ENCODE peak calls at places on chromosomes 16 and 17, in four cellular contexts. F is dorsolateral prefrontal cortex, C is RWPE1, Z is psoas muscle. S is an unnamed sample.

GRCh38 chr17:17842111-17842876 is 5.5 kb upstream of the SREBF1 start:
- DNase-seq in F (no peak), C (no peak), Z (no peak), S (no peak)

GRCh38 chr16:68994324-68994723 is 111.1 kb upstream of the HAS3 start:
- DNase-seq in F (no peak), C (no peak), Z (no peak), S (no peak)

GRCh38 chr17:40168262-40168832 is 8.9 kb upstream of the RAPGEFL1 start:
- DNase-seq in F (no peak), C (peak; percentile 62), Z (no peak), S (peak; percentile 46)

GRCh38 chr16:56369202-56369601 is 56.1 kb downstream of the AMFR start:
- DNase-seq in F (no peak), C (no peak), Z (no peak), S (no peak)

GRCh38 chr17:72089453-72089987 is 31.3 kb upstream of the SOX9 start:
- DNase-seq in F (no peak), C (no peak), Z (no peak), S (no peak)

GRCh38 chr17:50908860-50909764 is 43.0 kb upstream of the TOB1 start:
- DNase-seq in F (no peak), C (no peak), Z (peak; percentile 57), S (no peak)

GRCh38 chr17:36463916-36464764 is 22.3 kb upstream of the ZNHIT3 start:
- DNase-seq in F (peak; percentile 76), C (peak; percentile 94), Z (peak; percentile 53), S (peak; percentile 60)

GRCh38 chr16:87464691-87465300 is 28.0 kb downstream of the ZCCHC14 start:
- DNase-seq in F (peak; percentile 65), C (peak; percentile 57), Z (peak; percentile 73), S (peak; percentile 88)

GRCh38 chr17:327971-328370 is 24.6 kb downstream of the RPH3AL start:
- DNase-seq in F (peak; percentile 30), C (no peak), Z (no peak), S (no peak)

GRCh38 chr17:55577011-55577586 is 65.8 kb upstream of the SMIM36 start:
- DNase-seq in F (no peak), C (no peak), Z (no peak), S (peak; percentile 77)

GRCh38 chr17:45643591-45643990 is 140.5 kb upstream of the CRHR1 start:
- DNase-seq in F (no peak), C (no peak), Z (no peak), S (no peak)

GRCh38 chr17:81927145-81927652 is 336 bp downstream of the MAFG start:
- DNase-seq in F (no peak), C (no peak), Z (no peak), S (no peak)

GRCh38 chr17:72977768-72978417 is 114.6 kb downstream of the SLC39A11 start:
- DNase-seq in F (no peak), C (no peak), Z (no peak), S (no peak)

GRCh38 chr16:12470311-12471229 is 333.1 kb downstream of the CPPED1 start:
- DNase-seq in F (no peak), C (no peak), Z (peak; percentile 40), S (no peak)

GRCh38 chr17:46060461-46060860 is 61.4 kb downstream of the STH start:
- DNase-seq in F (no peak), C (no peak), Z (no peak), S (no peak)

GRCh38 chr17:49482144-49482817 is 12.8 kb upstream of the NGFR start:
- DNase-seq in F (no peak), C (no peak), Z (no peak), S (peak; percentile 7)

GRCh38 chr17:67019809-67020208 is 24.5 kb upstream of the CACNG1 start:
- DNase-seq in F (no peak), C (no peak), Z (no peak), S (no peak)

GRCh38 chr16:30009990-30010816 is 624 bp downstream of the DOC2A start:
- DNase-seq in F (no peak), C (no peak), Z (no peak), S (no peak)

GRCh38 chr17:67441052-67441738 is 64.1 kb downstream of the PITPNC1 start:
- DNase-seq in F (peak; percentile 49), C (peak; percentile 8), Z (peak; percentile 19), S (peak; percentile 88)

GRCh38 chr17:80731255-80731840 is 186.7 kb downstream of the RPTOR start:
- DNase-seq in F (no peak), C (no peak), Z (no peak), S (no peak)

GRCh38 chr17:38325221-38325851 is 18.4 kb downstream of the GPR179 start:
- DNase-seq in F (no peak), C (no peak), Z (no peak), S (no peak)

GRCh38 chr16:16154292-16154951 is 68.9 kb downstream of the ABCC6 start:
- DNase-seq in F (no peak), C (no peak), Z (no peak), S (no peak)

GRCh38 chr17:48071654-48072053 is 23.5 kb downstream of the NFE2L1 start:
- DNase-seq in F (no peak), C (no peak), Z (no peak), S (no peak)

GRCh38 chr17:50169121-50169764 is 3.4 kb downstream of the SGCA start:
- DNase-seq in F (no peak), C (peak; percentile 57), Z (peak; percentile 41), S (peak; percentile 68)

GRCh38 chr17:3917391-3917931 is 1.2 kb upstream of the P2RX1 start:
- DNase-seq in F (no peak), C (no peak), Z (peak; percentile 43), S (no peak)

GRCh38 chr17:12580640-12581039 is 85.0 kb upstream of the MYOCD start:
- DNase-seq in F (no peak), C (no peak), Z (no peak), S (no peak)

GRCh38 chr17:74454197-74455024 is 12.0 kb upstream of the CD300A start:
- DNase-seq in F (peak; percentile 86), C (no peak), Z (peak; percentile 95), S (no peak)

GRCh38 chr17:78879679-78880186 is 23.3 kb downstream of the CEP295NL start:
- DNase-seq in F (no peak), C (no peak), Z (peak; percentile 86), S (peak; percentile 76)

GRCh38 chr17:64020068-64020766 is at the start of gene ICAM2:
- DNase-seq in F (no peak), C (no peak), Z (peak; percentile 53), S (no peak)

GRCh38 chr17:6163632-6164319 is 93.6 kb downstream of the WSCD1 start:
- DNase-seq in F (no peak), C (peak; percentile 56), Z (peak; percentile 34), S (no peak)

GRCh38 chr16:22942812-22943211 is 128.8 kb downstream of the HS3ST2 start:
- DNase-seq in F (no peak), C (no peak), Z (no peak), S (no peak)

GRCh38 chr16:386641-387156 is 4.9 kb upstream of the PGAP6 start:
- DNase-seq in F (no peak), C (no peak), Z (no peak), S (no peak)
- TF ChIP-seq CTCF in F (peak; percentile 27), C (no peak), Z (no peak), S (no peak)

DNA sequence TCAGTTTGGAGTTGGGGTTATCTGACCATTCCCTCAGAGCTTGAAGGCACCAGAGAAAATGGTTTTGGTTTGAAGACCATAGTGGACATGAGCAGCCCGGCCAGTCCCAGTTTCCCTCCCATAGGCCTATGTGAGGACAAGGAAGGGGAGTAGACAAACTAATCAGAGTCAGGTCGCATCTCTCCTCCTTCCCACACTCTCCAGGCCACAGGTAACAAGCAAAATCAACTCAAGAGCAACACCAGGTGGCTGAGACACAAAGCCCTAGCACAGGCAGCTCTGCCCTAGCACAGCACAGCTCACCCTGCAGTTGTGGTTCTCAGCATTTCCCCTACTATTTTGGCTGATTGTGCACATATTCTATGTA is 7.2 kb downstream of the SUPT4H1 start:
- DNase-seq in F (no peak), C (no peak), Z (no peak), S (no peak)
- TF ChIP-seq CTCF in F (no peak), C (no peak), Z (no peak), S (no peak)

DNA sequence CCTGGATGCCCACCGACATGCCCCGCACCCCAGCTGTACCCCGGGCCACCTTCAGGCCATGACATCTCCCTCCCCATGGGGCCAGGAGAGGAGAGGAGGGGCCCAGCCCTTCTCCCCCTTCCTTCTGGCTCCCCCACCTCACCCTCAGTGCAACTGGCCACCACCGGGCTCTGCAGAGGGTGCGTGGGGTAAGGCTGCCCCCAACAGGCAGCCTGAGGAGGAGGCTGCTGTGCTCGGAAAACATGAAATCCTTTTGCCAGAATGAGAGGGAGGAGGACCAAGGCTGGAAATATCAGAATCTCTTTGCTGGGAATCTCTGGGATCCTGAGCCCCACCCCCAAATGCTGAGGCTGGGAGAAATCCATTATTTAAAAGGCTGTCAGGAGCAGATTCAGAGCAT is 68.4 kb downstream of the CCT6B start:
- DNase-seq in F (no peak), C (peak; percentile 26), Z (no peak), S (no peak)
- TF ChIP-seq CTCF in F (peak; percentile 45), C (no peak), Z (peak; percentile 5), S (peak; percentile 49)

GRCh38 chr16:648071-648785 is 937 bp upstream of the WDR90 start:
- DNase-seq in F (no peak), C (peak; percentile 41), Z (no peak), S (no peak)
- TF ChIP-seq CTCF in F (peak; percentile 21), C (peak; percentile 79), Z (peak; percentile 29), S (peak; percentile 67)

DNA sequence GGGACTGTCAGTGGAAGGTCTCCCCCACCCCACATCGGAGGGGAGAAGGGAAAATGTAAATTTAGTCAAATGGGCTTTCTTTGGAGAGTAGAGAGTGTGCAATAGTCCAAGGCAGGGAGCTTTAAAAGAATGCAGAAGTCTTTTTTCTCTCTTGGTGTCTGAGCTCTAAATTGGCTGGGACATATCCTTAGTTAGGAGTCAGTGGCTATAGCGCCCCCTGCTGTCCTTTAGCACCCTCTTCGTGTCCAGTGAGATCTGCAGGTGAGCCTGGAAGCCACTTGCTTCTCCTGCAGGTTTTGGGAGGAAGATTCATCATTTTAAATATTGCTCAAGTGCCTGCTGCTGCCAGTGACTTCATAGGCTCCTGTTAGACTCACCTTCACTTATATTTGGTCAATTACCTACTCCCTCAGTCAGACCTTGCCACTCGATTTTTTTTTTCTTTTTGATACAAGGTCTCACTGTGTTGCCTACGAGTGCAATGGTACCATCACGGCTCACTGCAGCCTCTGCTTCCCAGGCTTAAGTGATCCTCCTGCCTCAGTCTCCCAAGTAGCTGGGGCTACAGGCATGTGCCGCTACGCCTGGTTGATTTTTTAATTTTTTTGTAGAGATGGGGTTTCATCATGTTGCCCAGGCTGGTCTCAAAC is 174.8 kb downstream of the PRKCB start:
- DNase-seq in F (peak; percentile 83), C (peak; percentile 40), Z (peak; percentile 41), S (peak; percentile 30)
- TF ChIP-seq CTCF in F (peak; percentile 93), C (peak; percentile 45), Z (peak; percentile 38), S (peak; percentile 86)

S was measured in HFFc6.